ENCODE peak calls at places on chromosomes 5 and 9, in ten cellular contexts. W, Z, X, Y, V, J, U, A, K and H are unnamed samples.
A peak's percentile ranks its signal among the peaks of the same experiment; 100 is the strongest.

GRCh38 chr5:63262191-63262981 is 683.8 kb downstream of the LRRC70 start:
- DNase-seq in W (peak; percentile 42), Z (peak; percentile 45), X (no peak), Y (peak; percentile 85), V (peak; percentile 46), J (no peak), U (peak; percentile 87), A (no peak), K (no peak), H (peak; percentile 90)

GRCh38 chr5:142796492-142797109 is 26.4 kb downstream of the ARHGAP26 start:
- DNase-seq in W (no peak), Z (no peak), X (no peak), Y (no peak), V (no peak), J (no peak), U (no peak), A (no peak), K (no peak), H (no peak)

GRCh38 chr9:12516031-12516430 is 177.2 kb upstream of the TYRP1 start:
- DNase-seq in W (no peak), Z (no peak), X (no peak), Y (no peak), V (no peak), J (no peak), U (no peak), A (no peak), K (no peak), H (no peak)

GRCh38 chr9:128242828-128243485 is 32.9 kb downstream of the GOLGA2 start:
- DNase-seq in W (no peak), Z (no peak), X (no peak), Y (peak; percentile 78), V (no peak), J (no peak), U (no peak), A (no peak), K (no peak), H (no peak)

GRCh38 chr5:149271717-149272558 is at the start of gene AFAP1L1:
- DNase-seq in W (peak; percentile 20), Z (peak; percentile 17), X (peak; percentile 53), Y (peak; percentile 28), V (peak; percentile 42), J (no peak), U (peak; percentile 49), A (peak; percentile 41), K (peak; percentile 66), H (peak; percentile 59)

GRCh38 chr9:69996947-69997346 is 46.7 kb upstream of the MAMDC2 start:
- DNase-seq in W (no peak), Z (peak; percentile 35), X (no peak), Y (no peak), V (no peak), J (no peak), U (peak; percentile 72), A (peak; percentile 58), K (no peak), H (no peak)

GRCh38 chr5:175840050-175840841 is 31.1 kb upstream of the CPLX2 start:
- DNase-seq in W (peak; percentile 3), Z (peak; percentile 9), X (no peak), Y (peak; percentile 27), V (peak; percentile 12), J (peak; percentile 18), U (peak; percentile 50), A (no peak), K (no peak), H (peak; percentile 25)

GRCh38 chr5:124061663-124062062 is 549.7 kb downstream of the CSNK1G3 start:
- DNase-seq in W (peak; percentile 73), Z (peak; percentile 79), X (no peak), Y (peak; percentile 61), V (peak; percentile 73), J (no peak), U (peak; percentile 24), A (peak; percentile 81), K (no peak), H (peak; percentile 60)

DNA sequence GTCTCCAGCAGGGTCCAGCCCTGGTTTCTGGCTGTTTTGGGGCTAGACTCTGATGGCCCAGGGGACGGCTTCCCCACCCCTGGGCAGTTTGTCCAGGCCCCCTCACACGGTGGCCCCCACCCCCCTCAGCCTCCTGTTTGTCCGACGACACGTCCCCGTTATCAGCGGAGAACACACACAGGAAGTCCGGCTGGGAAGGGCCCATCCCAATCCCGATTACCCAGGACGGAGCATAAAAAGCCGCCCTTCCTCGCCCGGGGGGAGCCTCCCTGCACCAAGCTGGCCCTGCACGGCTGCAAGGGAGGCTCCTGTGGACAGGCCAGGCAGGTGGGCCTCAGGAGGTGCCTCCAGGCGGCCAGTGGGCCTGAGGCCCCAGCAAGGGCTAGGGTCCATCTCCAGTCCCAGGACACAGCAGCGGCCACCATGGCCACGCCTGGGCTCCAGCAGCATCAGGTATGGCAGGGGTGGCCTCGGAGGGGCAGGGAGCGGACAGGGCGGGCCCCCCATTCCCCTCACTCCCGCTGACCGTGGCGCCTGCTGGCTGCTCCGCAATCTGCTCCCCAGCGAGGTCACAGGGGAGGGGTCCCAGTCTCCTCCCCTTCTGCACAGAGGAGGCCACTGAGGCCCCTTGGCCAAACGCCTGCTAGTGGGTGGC is at the start of gene EGFL7:
- DNase-seq in W (no peak), Z (no peak), X (no peak), Y (no peak), V (no peak), J (no peak), U (no peak), A (no peak), K (no peak), H (peak; percentile 63)
- H3K4me3 ChIP-seq in W (no peak within 1 kb of the TSS), Z (no peak within 1 kb of the TSS), X (no peak within 1 kb of the TSS), Y (no peak within 1 kb of the TSS), V (no peak within 1 kb of the TSS), J (no peak within 1 kb of the TSS), U (peak within 1 kb of the TSS; percentile 44), A (peak within 1 kb of the TSS; percentile 76), K (no peak within 1 kb of the TSS), H (peak within 1 kb of the TSS; percentile 56)

GRCh38 chr9:134837529-134837928 is 43.1 kb upstream of the FCN2 start:
- DNase-seq in W (peak; percentile 48), Z (peak; percentile 21), X (no peak), Y (no peak), V (peak; percentile 65), J (no peak), U (no peak), A (no peak), K (no peak), H (no peak)

GRCh38 chr9:134841180-134841904 is 39.3 kb upstream of the FCN2 start:
- DNase-seq in W (no peak), Z (no peak), X (no peak), Y (no peak), V (no peak), J (no peak), U (no peak), A (no peak), K (no peak), H (no peak)

GRCh38 chr9:134838651-134839431 is 41.8 kb upstream of the FCN2 start:
- DNase-seq in W (no peak), Z (no peak), X (no peak), Y (no peak), V (no peak), J (no peak), U (no peak), A (no peak), K (no peak), H (no peak)

GRCh38 chr9:134840511-134840910 is 40.1 kb upstream of the FCN2 start:
- DNase-seq in W (no peak), Z (no peak), X (no peak), Y (no peak), V (no peak), J (no peak), U (no peak), A (no peak), K (no peak), H (no peak)

DNA sequence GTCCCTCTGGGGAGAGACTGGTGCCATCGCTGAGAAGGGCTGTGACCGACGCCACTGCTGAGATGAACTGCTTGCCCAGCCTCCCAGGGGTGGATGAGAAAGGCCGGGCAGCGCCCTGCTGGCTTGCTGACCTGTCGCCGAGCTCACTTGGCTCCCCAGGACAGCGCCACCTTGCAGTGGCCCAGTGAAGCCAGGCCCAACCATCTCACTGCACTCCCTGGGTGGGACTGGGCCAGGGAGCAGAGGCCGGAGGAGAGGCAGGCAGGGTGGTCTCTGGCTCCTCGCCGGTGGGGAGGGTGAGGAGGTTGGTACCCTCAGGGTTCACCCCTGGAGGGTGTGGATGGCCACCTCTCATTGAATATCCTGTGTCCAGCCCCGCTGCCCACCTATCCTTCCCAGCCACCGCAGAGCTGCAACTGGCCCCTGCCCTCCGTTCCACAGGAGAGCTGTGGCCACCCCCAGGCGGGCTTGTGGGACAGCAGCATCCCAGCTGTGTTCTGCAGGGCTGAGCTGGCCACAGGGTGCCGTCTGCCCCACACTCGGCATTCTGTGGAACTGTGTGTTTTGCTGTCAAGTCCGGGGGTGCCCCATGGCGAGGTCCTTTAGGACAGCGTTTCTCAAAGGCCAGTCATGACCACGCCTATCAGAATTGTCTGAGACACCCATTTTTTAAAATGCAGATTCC is 41.0 kb upstream of the FCN2 start:
- DNase-seq in W (no peak), Z (no peak), X (no peak), Y (no peak), V (no peak), J (no peak), U (no peak), A (no peak), K (no peak), H (no peak)
- TF ChIP-seq CTCF in W (no peak), Z (peak; percentile 17), X (no peak), Y (no peak), V (no peak), J (no peak), U (no peak), A (no peak), K (peak; percentile 25), H (no peak)

GRCh38 chr5:43619911-43620310 is 16.9 kb downstream of the NNT start:
- DNase-seq in W (no peak), Z (no peak), X (no peak), Y (no peak), V (no peak), J (no peak), U (no peak), A (no peak), K (no peak), H (no peak)
- H3K4me3 ChIP-seq in W (no peak overlapping the region), Z (no peak overlapping the region), X (no peak overlapping the region), Y (no peak overlapping the region), V (no peak overlapping the region), J (no peak overlapping the region), U (no peak overlapping the region), A (no peak overlapping the region), K (no peak overlapping the region), H (no peak overlapping the region)

GRCh38 chr5:139708877-139709586 is 60.9 kb downstream of the CXXC5 start:
- DNase-seq in W (peak; percentile 63), Z (peak; percentile 85), X (peak; percentile 69), Y (peak; percentile 54), V (peak; percentile 76), J (no peak), U (peak; percentile 48), A (peak; percentile 50), K (peak; percentile 86), H (no peak)

GRCh38 chr5:139710370-139711066 is 62.4 kb downstream of the CXXC5 start:
- DNase-seq in W (peak; percentile 37), Z (peak; percentile 80), X (peak; percentile 44), Y (peak; percentile 33), V (peak; percentile 62), J (peak; percentile 42), U (peak; percentile 50), A (no peak), K (peak; percentile 62), H (peak; percentile 63)

GRCh38 chr5:139709587-139710369 is 61.6 kb downstream of the CXXC5 start:
- DNase-seq in W (no peak), Z (peak; percentile 75), X (no peak), Y (no peak), V (no peak), J (no peak), U (no peak), A (no peak), K (no peak), H (no peak)

GRCh38 chr5:139711852-139712171 is 63.7 kb downstream of the CXXC5 start:
- DNase-seq in W (no peak), Z (no peak), X (no peak), Y (no peak), V (no peak), J (no peak), U (no peak), A (no peak), K (no peak), H (no peak)

GRCh38 chr5:139711067-139711851 is 63.1 kb downstream of the CXXC5 start:
- DNase-seq in W (no peak), Z (peak; percentile 45), X (peak; percentile 46), Y (peak; percentile 27), V (peak; percentile 49), J (peak; percentile 57), U (no peak), A (no peak), K (peak; percentile 70), H (no peak)
- TF ChIP-seq CTCF in W (no peak), Z (peak; percentile 51), X (no peak), Y (peak; percentile 19), V (no peak), J (peak; percentile 23), U (no peak), A (no peak), K (peak; percentile 39), H (peak; percentile 19)